ENCODE peak calls at places on chromosomes 2 and 18, in four cellular contexts. F is K562, X is GM12878, N is WTC11. E is an unnamed sample.

GRCh38 chr2:175414872-175415487 is 233.5 kb upstream of the ATP5MC3 start:
- DNase-seq in F (peak), X (no peak), N (peak), E (peak)

GRCh38 chr18:25704096-25704870 is 352.3 kb upstream of the ZNF521 start:
- DNase-seq in F (no peak), X (no peak), N (no peak), E (no peak)

GRCh38 chr2:220962556-220962955 is 609.5 kb downstream of the EPHA4 start:
- DNase-seq in F (no peak), X (no peak), N (no peak), E (no peak)

GRCh38 chr2:190663839-190664238 is 15.0 kb downstream of the NAB1 start:
- DNase-seq in F (no peak), X (no peak), N (no peak), E (no peak)

GRCh38 chr2:69561041-69561550 is 82.4 kb downstream of the AAK1 start:
- DNase-seq in F (no peak), X (no peak), N (no peak), E (no peak)

GRCh38 chr2:163775304-163775703 is 39.5 kb upstream of the FIGN start:
- DNase-seq in F (no peak), X (no peak), N (no peak), E (no peak)

GRCh38 chr2:97996679-97997078 is 931 bp upstream of the TMEM131 start:
- DNase-seq in F (no peak), X (no peak), N (no peak), E (no peak)

GRCh38 chr2:231489990-231490389 is 25.7 kb upstream of the NCL start:
- DNase-seq in F (no peak), X (no peak), N (peak), E (no peak)

GRCh38 chr18:61333746-61334490 is 688 bp downstream of the CDH20 start:
- DNase-seq in F (no peak), X (no peak), N (peak), E (no peak)

GRCh38 chr2:46847185-46847710 is 68.4 kb downstream of the MCFD2 start:
- DNase-seq in F (no peak), X (no peak), N (no peak), E (peak)

DNA sequence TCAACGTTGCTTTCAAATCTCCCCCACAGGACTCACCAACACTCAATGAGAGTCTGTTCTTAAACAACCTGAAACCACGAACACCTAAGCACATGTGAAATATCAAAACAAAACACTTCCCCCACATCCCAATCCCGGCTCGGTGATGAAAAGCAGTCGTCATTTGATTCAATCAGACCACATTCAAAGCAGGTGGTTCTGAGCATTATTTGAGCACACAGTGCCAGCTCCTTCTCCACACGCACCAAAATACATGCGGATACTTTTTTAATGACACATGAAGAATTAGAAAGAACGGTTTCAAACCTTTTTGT is 98.3 kb downstream of the TCF4 start:
- DNase-seq in F (no peak), X (peak), N (no peak), E (no peak)
- TF ChIP-seq CBFB in F (no peak), X (no peak), N (no peak), E (no peak)

DNA sequence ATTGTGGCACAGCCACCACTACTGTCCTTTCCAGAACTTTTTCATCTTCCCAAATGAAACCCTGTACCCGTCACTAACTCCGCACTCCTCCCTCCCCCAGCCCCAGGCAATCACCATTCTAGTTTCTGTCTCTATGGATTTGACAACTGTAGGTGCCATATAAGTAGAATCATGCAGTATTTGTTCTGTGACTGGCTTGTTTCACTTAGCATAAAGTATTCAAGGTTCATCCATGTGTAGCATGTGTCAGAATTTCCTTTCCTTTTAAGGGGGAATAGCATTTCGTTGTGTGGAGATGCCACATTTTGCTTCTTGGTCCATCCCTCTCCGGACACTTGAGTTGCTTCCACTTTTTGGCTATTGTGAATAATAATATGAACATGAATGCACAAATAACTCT is 842 bp upstream of the CKAP2L start:
- DNase-seq in F (no peak), X (no peak), N (no peak), E (no peak)
- TF ChIP-seq ESRRA in F (no peak), X (no peak), N (no peak), E (no peak)

GRCh38 chr2:37776487-37776886 is 105.0 kb upstream of the CDC42EP3 start:
- DNase-seq in F (no peak), X (no peak), N (no peak), E (no peak)

GRCh38 chr2:37779123-37779522 is 107.7 kb upstream of the CDC42EP3 start:
- DNase-seq in F (no peak), X (no peak), N (no peak), E (no peak)

GRCh38 chr2:37773354-37773753 is 101.9 kb upstream of the CDC42EP3 start:
- DNase-seq in F (no peak), X (no peak), N (no peak), E (no peak)

GRCh38 chr2:37774976-37775907 is 103.8 kb upstream of the CDC42EP3 start:
- DNase-seq in F (no peak), X (no peak), N (no peak), E (no peak)

GRCh38 chr2:37775908-37776250 is 104.4 kb upstream of the CDC42EP3 start:
- DNase-seq in F (no peak), X (no peak), N (no peak), E (no peak)
- TF ChIP-seq CBFB in F (no peak), X (no peak), N (no peak), E (no peak)

DNA sequence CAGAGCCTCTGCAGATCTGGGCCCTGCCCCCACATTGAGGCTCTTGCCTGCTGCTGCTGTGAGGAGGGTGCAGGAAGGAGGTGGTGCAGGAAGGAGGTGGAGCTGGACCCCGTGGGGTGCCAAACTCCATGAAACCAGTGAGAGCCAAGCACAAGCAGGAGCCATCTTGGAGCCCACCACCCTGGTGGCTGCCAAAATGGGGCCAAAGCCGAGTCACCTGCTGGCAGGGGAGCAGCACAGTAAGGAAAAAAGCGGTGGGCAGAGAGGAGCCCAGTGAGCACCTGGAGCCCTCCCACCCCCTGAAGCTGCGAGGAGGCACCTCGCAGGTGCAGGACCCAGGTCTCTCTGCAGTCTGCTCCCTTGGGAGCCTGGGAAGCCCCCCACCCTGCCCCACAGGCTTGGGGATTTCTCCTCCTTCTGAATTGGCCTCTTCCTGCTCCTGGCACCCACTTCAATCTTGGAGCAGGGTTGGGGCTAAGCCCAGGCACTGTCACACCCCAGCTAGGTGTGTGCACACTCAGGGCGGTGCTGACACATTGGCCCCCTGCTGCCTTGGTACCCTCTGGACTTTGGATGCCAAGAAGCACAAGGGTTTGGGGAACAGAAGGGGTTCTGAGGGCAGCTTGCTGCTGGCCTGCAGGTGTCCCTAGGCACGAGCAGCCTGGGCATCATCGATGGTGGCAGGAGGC is 245.4 kb upstream of the LRRTM4 start:
- DNase-seq in F (no peak), X (no peak), N (no peak), E (no peak)
- TF ChIP-seq ESRRA in F (no peak), X (no peak), N (no peak), E (no peak)

DNA sequence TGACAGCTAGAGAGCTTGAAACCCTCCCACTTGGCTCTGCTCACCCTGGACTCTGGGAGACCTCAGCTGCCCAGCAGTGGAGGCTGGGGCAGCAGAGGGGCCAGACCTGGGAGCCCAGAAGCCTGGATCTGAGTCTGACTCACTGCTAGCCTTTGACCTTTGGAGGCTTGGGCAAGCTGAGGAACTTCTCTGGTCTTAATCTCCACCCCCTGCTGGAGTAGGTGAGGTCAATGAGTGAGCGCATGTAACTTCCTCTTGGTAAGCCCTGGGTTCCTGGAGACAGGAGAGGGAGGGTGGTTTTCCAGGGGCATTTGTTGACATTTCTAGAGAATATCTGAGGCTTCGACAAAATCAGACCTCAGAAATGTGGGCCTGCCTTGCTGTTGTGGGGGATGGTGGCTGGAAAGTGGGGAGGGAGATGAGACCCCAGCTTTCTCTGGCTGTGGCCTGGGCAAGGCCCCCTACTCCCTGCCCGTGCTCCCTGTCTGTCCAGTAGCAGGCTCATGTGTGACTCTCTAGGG is 73.0 kb upstream of the YWHAQ start:
- DNase-seq in F (peak), X (no peak), N (no peak), E (peak)
- TF ChIP-seq CBFB in F (peak), X (no peak), N (no peak), E (no peak)

GRCh38 chr2:147980940-147981339 is 39.6 kb downstream of the ORC4 start:
- DNase-seq in F (no peak), X (no peak), N (no peak), E (no peak)

GRCh38 chr2:147977679-147978078 is 42.9 kb downstream of the ORC4 start:
- DNase-seq in F (no peak), X (no peak), N (no peak), E (no peak)

GRCh38 chr2:147976102-147976501 is 44.4 kb downstream of the ORC4 start:
- DNase-seq in F (no peak), X (no peak), N (no peak), E (no peak)
- TF ChIP-seq ESRRA in F (no peak), X (no peak), N (no peak), E (no peak)

GRCh38 chr2:219572237-219573001 is at the start of gene INHA:
- DNase-seq in F (no peak), X (no peak), N (no peak), E (no peak)

GRCh38 chr2:219576505-219577388 is 4.6 kb downstream of the INHA start:
- DNase-seq in F (peak), X (no peak), N (peak), E (peak)

GRCh38 chr2:219575566-219576504 is 3.7 kb downstream of the INHA start:
- DNase-seq in F (peak), X (no peak), N (no peak), E (peak)

GRCh38 chr2:219573166-219573565 is 1.1 kb downstream of the INHA start:
- DNase-seq in F (no peak), X (no peak), N (no peak), E (no peak)

GRCh38 chr2:219574509-219575311 is 2.6 kb downstream of the INHA start:
- DNase-seq in F (peak), X (no peak), N (no peak), E (no peak)
- TF ChIP-seq CBFB in F (no peak), X (no peak), N (no peak), E (no peak)

DNA sequence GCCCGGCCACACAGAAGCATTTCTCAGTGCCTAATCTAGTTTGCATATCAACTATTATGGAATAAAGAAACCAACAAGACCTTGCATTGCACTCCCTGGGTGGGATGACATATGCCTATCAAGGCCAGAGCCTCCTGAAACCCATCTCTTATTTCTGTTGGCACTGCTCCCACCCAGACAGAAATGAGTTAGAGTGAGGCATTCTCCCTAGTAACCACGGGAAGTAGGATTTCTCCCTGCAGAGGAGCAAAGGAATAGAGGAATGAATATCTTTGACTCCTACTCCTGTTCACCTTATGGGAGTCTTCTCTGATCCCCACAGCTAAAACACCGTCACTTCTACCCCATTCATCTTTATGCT is 24.2 kb upstream of the SCYGR1 start:
- DNase-seq in F (no peak), X (no peak), N (no peak), E (no peak)
- TF ChIP-seq ESRRA in F (no peak), X (no peak), N (no peak), E (no peak)

E was measured in HepG2.